ENCODE peak calls at places on chromosomes 3 and 15, in seven cellular contexts. One of them, this sample, is unnamed.

GRCh38 chr3:138418556-138419206 is 15.7 kb upstream of the ESYT3 start:
- DNase-seq in A549: no peak
- DNase-seq in epithelial cell of esophagus: no peak
- DNase-seq in C1 segment of cervical spinal cord: no peak
- DNase-seq in foreskin keratinocyte: no peak
- DNase-seq in stimulated activated CD4-positive, alpha-beta T cell treated with anti-CD3 and anti-CD28 coated beads, Interleukin-15, amount 100 ng/mL, for 1 hour: no peak
- DNase-seq in activated gamma-delta T cell treated with Interleukin-2 at 50 U/mL for 16 hours: no peak
- DNase-seq in this sample: no peak

GRCh38 chr15:83206387-83206970 is 1.1 kb downstream of the HDGFL3 start:
- DNase-seq in foreskin keratinocyte: peak; percentile 35
- DNase-seq in A549: peak; percentile 31
- DNase-seq in activated gamma-delta T cell treated with Interleukin-2 at 50 U/mL for 16 hours: no peak
- DNase-seq in epithelial cell of esophagus: no peak
- DNase-seq in C1 segment of cervical spinal cord: peak; percentile 55
- DNase-seq in stimulated activated CD4-positive, alpha-beta T cell treated with anti-CD3 and anti-CD28 coated beads, Interleukin-15, amount 100 ng/mL, for 1 hour: no peak
- DNase-seq in this sample: no peak

GRCh38 chr3:127524300-127524896 is 66.1 kb downstream of the TPRA1 start:
- DNase-seq in C1 segment of cervical spinal cord: no peak
- DNase-seq in foreskin keratinocyte: no peak
- DNase-seq in epithelial cell of esophagus: no peak
- DNase-seq in A549: no peak
- DNase-seq in stimulated activated CD4-positive, alpha-beta T cell treated with anti-CD3 and anti-CD28 coated beads, Interleukin-15, amount 100 ng/mL, for 1 hour: no peak
- DNase-seq in activated gamma-delta T cell treated with Interleukin-2 at 50 U/mL for 16 hours: no peak
- DNase-seq in this sample: no peak

GRCh38 chr3:53219897-53220483 is 35.8 kb downstream of the TKT start:
- DNase-seq in epithelial cell of esophagus: peak; percentile 85
- DNase-seq in A549: peak; percentile 74
- DNase-seq in foreskin keratinocyte: peak; percentile 62
- DNase-seq in C1 segment of cervical spinal cord: peak; percentile 80
- DNase-seq in activated gamma-delta T cell treated with Interleukin-2 at 50 U/mL for 16 hours: peak; percentile 70
- DNase-seq in stimulated activated CD4-positive, alpha-beta T cell treated with anti-CD3 and anti-CD28 coated beads, Interleukin-15, amount 100 ng/mL, for 1 hour: peak; percentile 44
- DNase-seq in this sample: peak; percentile 47

GRCh38 chr15:48472756-48473155 is 141.5 kb downstream of the DUT start:
- DNase-seq in stimulated activated CD4-positive, alpha-beta T cell treated with anti-CD3 and anti-CD28 coated beads, Interleukin-15, amount 100 ng/mL, for 1 hour: no peak
- DNase-seq in foreskin keratinocyte: peak; percentile 54
- DNase-seq in A549: no peak
- DNase-seq in epithelial cell of esophagus: peak; percentile 80
- DNase-seq in C1 segment of cervical spinal cord: no peak
- DNase-seq in activated gamma-delta T cell treated with Interleukin-2 at 50 U/mL for 16 hours: no peak
- DNase-seq in this sample: no peak

GRCh38 chr3:173065543-173065970 is 75.5 kb downstream of the SPATA16 start:
- DNase-seq in activated gamma-delta T cell treated with Interleukin-2 at 50 U/mL for 16 hours: no peak
- DNase-seq in stimulated activated CD4-positive, alpha-beta T cell treated with anti-CD3 and anti-CD28 coated beads, Interleukin-15, amount 100 ng/mL, for 1 hour: no peak
- DNase-seq in A549: no peak
- DNase-seq in C1 segment of cervical spinal cord: no peak
- DNase-seq in epithelial cell of esophagus: peak; percentile 66
- DNase-seq in foreskin keratinocyte: peak; percentile 42
- DNase-seq in this sample: no peak

GRCh38 chr15:71304681-71305080 is 189.4 kb downstream of the THSD4 start:
- DNase-seq in C1 segment of cervical spinal cord: no peak
- DNase-seq in foreskin keratinocyte: no peak
- DNase-seq in epithelial cell of esophagus: no peak
- DNase-seq in A549: no peak
- DNase-seq in activated gamma-delta T cell treated with Interleukin-2 at 50 U/mL for 16 hours: no peak
- DNase-seq in stimulated activated CD4-positive, alpha-beta T cell treated with anti-CD3 and anti-CD28 coated beads, Interleukin-15, amount 100 ng/mL, for 1 hour: no peak
- DNase-seq in this sample: no peak

GRCh38 chr15:68311464-68311835 is 33.9 kb downstream of the FEM1B start:
- DNase-seq in stimulated activated CD4-positive, alpha-beta T cell treated with anti-CD3 and anti-CD28 coated beads, Interleukin-15, amount 100 ng/mL, for 1 hour: no peak
- DNase-seq in epithelial cell of esophagus: no peak
- DNase-seq in activated gamma-delta T cell treated with Interleukin-2 at 50 U/mL for 16 hours: no peak
- DNase-seq in foreskin keratinocyte: no peak
- DNase-seq in C1 segment of cervical spinal cord: no peak
- DNase-seq in A549: no peak
- DNase-seq in this sample: no peak

GRCh38 chr3:112074006-112074405 is 12.2 kb upstream of the C3orf52 start:
- DNase-seq in A549: no peak
- DNase-seq in foreskin keratinocyte: peak; percentile 72
- DNase-seq in stimulated activated CD4-positive, alpha-beta T cell treated with anti-CD3 and anti-CD28 coated beads, Interleukin-15, amount 100 ng/mL, for 1 hour: no peak
- DNase-seq in C1 segment of cervical spinal cord: no peak
- DNase-seq in activated gamma-delta T cell treated with Interleukin-2 at 50 U/mL for 16 hours: no peak
- DNase-seq in epithelial cell of esophagus: peak; percentile 52
- DNase-seq in this sample: no peak

GRCh38 chr3:42192334-42193200 is 73.4 kb downstream of the CCK start:
- DNase-seq in stimulated activated CD4-positive, alpha-beta T cell treated with anti-CD3 and anti-CD28 coated beads, Interleukin-15, amount 100 ng/mL, for 1 hour: no peak
- DNase-seq in epithelial cell of esophagus: no peak
- DNase-seq in foreskin keratinocyte: no peak
- DNase-seq in A549: no peak
- DNase-seq in C1 segment of cervical spinal cord: no peak
- DNase-seq in activated gamma-delta T cell treated with Interleukin-2 at 50 U/mL for 16 hours: no peak
- DNase-seq in this sample: no peak

GRCh38 chr3:120072867-120073525 is 21.3 kb downstream of the GSK3B start:
- DNase-seq in activated gamma-delta T cell treated with Interleukin-2 at 50 U/mL for 16 hours: no peak
- DNase-seq in A549: no peak
- DNase-seq in C1 segment of cervical spinal cord: no peak
- DNase-seq in stimulated activated CD4-positive, alpha-beta T cell treated with anti-CD3 and anti-CD28 coated beads, Interleukin-15, amount 100 ng/mL, for 1 hour: no peak
- DNase-seq in epithelial cell of esophagus: peak; percentile 32
- DNase-seq in foreskin keratinocyte: no peak
- DNase-seq in this sample: no peak

GRCh38 chr15:40336129-40337122 is 4.3 kb downstream of the CCDC9B start:
- DNase-seq in activated gamma-delta T cell treated with Interleukin-2 at 50 U/mL for 16 hours: no peak
- DNase-seq in C1 segment of cervical spinal cord: no peak
- DNase-seq in epithelial cell of esophagus: no peak
- DNase-seq in stimulated activated CD4-positive, alpha-beta T cell treated with anti-CD3 and anti-CD28 coated beads, Interleukin-15, amount 100 ng/mL, for 1 hour: no peak
- DNase-seq in foreskin keratinocyte: no peak
- DNase-seq in A549: no peak
- DNase-seq in this sample: no peak

GRCh38 chr15:55031732-55032131 is 165.0 kb downstream of the RSL24D1 start:
- DNase-seq in activated gamma-delta T cell treated with Interleukin-2 at 50 U/mL for 16 hours: no peak
- DNase-seq in epithelial cell of esophagus: no peak
- DNase-seq in foreskin keratinocyte: no peak
- DNase-seq in C1 segment of cervical spinal cord: no peak
- DNase-seq in A549: no peak
- DNase-seq in stimulated activated CD4-positive, alpha-beta T cell treated with anti-CD3 and anti-CD28 coated beads, Interleukin-15, amount 100 ng/mL, for 1 hour: no peak
- DNase-seq in this sample: no peak

GRCh38 chr3:52521488-52521824 is 12.2 kb downstream of the NT5DC2 start:
- DNase-seq in foreskin keratinocyte: no peak
- DNase-seq in stimulated activated CD4-positive, alpha-beta T cell treated with anti-CD3 and anti-CD28 coated beads, Interleukin-15, amount 100 ng/mL, for 1 hour: no peak
- DNase-seq in A549: no peak
- DNase-seq in epithelial cell of esophagus: no peak
- DNase-seq in activated gamma-delta T cell treated with Interleukin-2 at 50 U/mL for 16 hours: no peak
- DNase-seq in C1 segment of cervical spinal cord: no peak
- DNase-seq in this sample: no peak

GRCh38 chr3:8603115-8603710 is 41.4 kb downstream of the SSUH2 start:
- DNase-seq in stimulated activated CD4-positive, alpha-beta T cell treated with anti-CD3 and anti-CD28 coated beads, Interleukin-15, amount 100 ng/mL, for 1 hour: no peak
- DNase-seq in A549: no peak
- DNase-seq in epithelial cell of esophagus: no peak
- DNase-seq in C1 segment of cervical spinal cord: no peak
- DNase-seq in foreskin keratinocyte: peak; percentile 29
- DNase-seq in activated gamma-delta T cell treated with Interleukin-2 at 50 U/mL for 16 hours: no peak
- DNase-seq in this sample: no peak

GRCh38 chr3:183159319-183159718 is 3.2 kb downstream of the LAMP3 start:
- DNase-seq in foreskin keratinocyte: no peak
- DNase-seq in stimulated activated CD4-positive, alpha-beta T cell treated with anti-CD3 and anti-CD28 coated beads, Interleukin-15, amount 100 ng/mL, for 1 hour: no peak
- DNase-seq in epithelial cell of esophagus: no peak
- DNase-seq in A549: peak; percentile 14
- DNase-seq in activated gamma-delta T cell treated with Interleukin-2 at 50 U/mL for 16 hours: no peak
- DNase-seq in C1 segment of cervical spinal cord: no peak
- DNase-seq in this sample: no peak

GRCh38 chr15:95644476-95644875 is 686.0 kb upstream of the NR2F2 start:
- DNase-seq in foreskin keratinocyte: no peak
- DNase-seq in stimulated activated CD4-positive, alpha-beta T cell treated with anti-CD3 and anti-CD28 coated beads, Interleukin-15, amount 100 ng/mL, for 1 hour: no peak
- DNase-seq in A549: no peak
- DNase-seq in C1 segment of cervical spinal cord: no peak
- DNase-seq in activated gamma-delta T cell treated with Interleukin-2 at 50 U/mL for 16 hours: no peak
- DNase-seq in epithelial cell of esophagus: no peak
- DNase-seq in this sample: no peak

GRCh38 chr15:44243829-44244228 is 44.7 kb upstream of the GOLM2 start:
- DNase-seq in activated gamma-delta T cell treated with Interleukin-2 at 50 U/mL for 16 hours: no peak
- DNase-seq in stimulated activated CD4-positive, alpha-beta T cell treated with anti-CD3 and anti-CD28 coated beads, Interleukin-15, amount 100 ng/mL, for 1 hour: no peak
- DNase-seq in epithelial cell of esophagus: no peak
- DNase-seq in A549: no peak
- DNase-seq in C1 segment of cervical spinal cord: no peak
- DNase-seq in foreskin keratinocyte: no peak
- DNase-seq in this sample: no peak

GRCh38 chr3:184592411-184593200 is 31.0 kb downstream of the EPHB3 start:
- DNase-seq in C1 segment of cervical spinal cord: no peak
- DNase-seq in foreskin keratinocyte: no peak
- DNase-seq in activated gamma-delta T cell treated with Interleukin-2 at 50 U/mL for 16 hours: no peak
- DNase-seq in epithelial cell of esophagus: no peak
- DNase-seq in stimulated activated CD4-positive, alpha-beta T cell treated with anti-CD3 and anti-CD28 coated beads, Interleukin-15, amount 100 ng/mL, for 1 hour: no peak
- DNase-seq in A549: no peak
- DNase-seq in this sample: no peak

GRCh38 chr3:108527109-108527508 is 16.7 kb upstream of the MYH15 start:
- DNase-seq in activated gamma-delta T cell treated with Interleukin-2 at 50 U/mL for 16 hours: no peak
- DNase-seq in epithelial cell of esophagus: no peak
- DNase-seq in stimulated activated CD4-positive, alpha-beta T cell treated with anti-CD3 and anti-CD28 coated beads, Interleukin-15, amount 100 ng/mL, for 1 hour: no peak
- DNase-seq in A549: no peak
- DNase-seq in foreskin keratinocyte: no peak
- DNase-seq in C1 segment of cervical spinal cord: no peak
- DNase-seq in this sample: no peak

GRCh38 chr15:38895326-38896282 is 331.0 kb upstream of the RASGRP1 start:
- DNase-seq in A549: no peak
- DNase-seq in activated gamma-delta T cell treated with Interleukin-2 at 50 U/mL for 16 hours: no peak
- DNase-seq in foreskin keratinocyte: peak; percentile 43
- DNase-seq in C1 segment of cervical spinal cord: no peak
- DNase-seq in stimulated activated CD4-positive, alpha-beta T cell treated with anti-CD3 and anti-CD28 coated beads, Interleukin-15, amount 100 ng/mL, for 1 hour: no peak
- DNase-seq in epithelial cell of esophagus: no peak
- DNase-seq in this sample: no peak

GRCh38 chr3:37029111-37029510 is 35.8 kb downstream of the MLH1 start:
- DNase-seq in stimulated activated CD4-positive, alpha-beta T cell treated with anti-CD3 and anti-CD28 coated beads, Interleukin-15, amount 100 ng/mL, for 1 hour: no peak
- DNase-seq in A549: no peak
- DNase-seq in epithelial cell of esophagus: no peak
- DNase-seq in foreskin keratinocyte: no peak
- DNase-seq in activated gamma-delta T cell treated with Interleukin-2 at 50 U/mL for 16 hours: no peak
- DNase-seq in C1 segment of cervical spinal cord: no peak
- DNase-seq in this sample: no peak

GRCh38 chr3:4580346-4581019 is 87.3 kb downstream of the ITPR1 start:
- DNase-seq in A549: no peak
- DNase-seq in foreskin keratinocyte: peak; percentile 15
- DNase-seq in epithelial cell of esophagus: no peak
- DNase-seq in activated gamma-delta T cell treated with Interleukin-2 at 50 U/mL for 16 hours: no peak
- DNase-seq in stimulated activated CD4-positive, alpha-beta T cell treated with anti-CD3 and anti-CD28 coated beads, Interleukin-15, amount 100 ng/mL, for 1 hour: no peak
- DNase-seq in C1 segment of cervical spinal cord: no peak
- DNase-seq in this sample: no peak

GRCh38 chr3:45593708-45594601 is 596 bp upstream of the LIMD1 start:
- DNase-seq in A549: peak; percentile 56
- DNase-seq in stimulated activated CD4-positive, alpha-beta T cell treated with anti-CD3 and anti-CD28 coated beads, Interleukin-15, amount 100 ng/mL, for 1 hour: peak; percentile 50
- DNase-seq in foreskin keratinocyte: peak; percentile 57
- DNase-seq in epithelial cell of esophagus: peak; percentile 72
- DNase-seq in C1 segment of cervical spinal cord: peak; percentile 65
- DNase-seq in activated gamma-delta T cell treated with Interleukin-2 at 50 U/mL for 16 hours: peak; percentile 63
- DNase-seq in this sample: peak; percentile 84

GRCh38 chr3:104556372-104557078 is 810.2 kb upstream of the ALCAM start:
- DNase-seq in activated gamma-delta T cell treated with Interleukin-2 at 50 U/mL for 16 hours: no peak
- DNase-seq in A549: no peak
- DNase-seq in epithelial cell of esophagus: no peak
- DNase-seq in foreskin keratinocyte: no peak
- DNase-seq in C1 segment of cervical spinal cord: no peak
- DNase-seq in stimulated activated CD4-positive, alpha-beta T cell treated with anti-CD3 and anti-CD28 coated beads, Interleukin-15, amount 100 ng/mL, for 1 hour: no peak
- DNase-seq in this sample: no peak